ENCODE peak calls at places on chromosomes 2 and 18, in ten cellular contexts. F, B, V, C, A, Z, X, D, S and Y are unnamed samples.

GRCh38 chr2:237682901-237683670 is 55.7 kb downstream of the LRRFIP1 start:
- DNase-seq in X (no peak), C (no peak), S (no peak), V (no peak), D (no peak), F (no peak), B (no peak), Z (no peak), A (peak), Y (no peak)

GRCh38 chr2:148058641-148059040 is 37.8 kb downstream of the MBD5 start:
- DNase-seq in D (no peak), F (no peak), V (no peak), C (no peak), X (peak), Z (no peak), B (no peak), S (peak), A (no peak), Y (no peak)

GRCh38 chr2:43220982-43221659 is 5.3 kb downstream of the ZFP36L2 start:
- DNase-seq in F (peak), Z (no peak), S (peak), V (peak), X (peak), D (no peak), A (peak), B (peak), C (no peak), Y (peak)

GRCh38 chr2:46179037-46179621 is 118.1 kb upstream of the EPAS1 start:
- DNase-seq in X (peak), B (peak), V (no peak), D (peak), A (no peak), F (no peak), S (peak), C (no peak), Z (peak), Y (peak)

GRCh38 chr2:108820439-108820838 is 33.9 kb downstream of the CCDC138 start:
- DNase-seq in Z (no peak), V (no peak), S (no peak), F (no peak), C (no peak), A (no peak), B (no peak), X (no peak), D (no peak), Y (no peak)

GRCh38 chr2:200944467-200945394 is 18.7 kb downstream of the ORC2 start:
- DNase-seq in C (no peak), V (no peak), B (peak), Z (peak), F (no peak), X (peak), A (peak), D (peak), S (peak), Y (no peak)

GRCh38 chr2:81084101-81084500 is 779.5 kb upstream of the LRRTM1 start:
- DNase-seq in Z (no peak), S (no peak), A (no peak), V (no peak), C (no peak), D (no peak), B (no peak), X (no peak), F (no peak), Y (no peak)

GRCh38 chr18:62499263-62499650 is 23.6 kb upstream of the ZCCHC2 start:
- DNase-seq in B (no peak), F (no peak), X (no peak), S (no peak), C (no peak), D (no peak), V (no peak), Z (no peak), A (no peak), Y (no peak)

GRCh38 chr2:145007673-145008263 is 487.8 kb upstream of the ZEB2 start:
- DNase-seq in S (peak), X (no peak), C (no peak), Z (no peak), F (no peak), D (peak), A (no peak), V (no peak), B (peak), Y (peak)

GRCh38 chr2:120480346-120480902 is 134.5 kb downstream of the INHBB start:
- DNase-seq in V (no peak), D (no peak), F (no peak), A (no peak), B (no peak), C (no peak), S (no peak), Z (no peak), X (no peak), Y (no peak)

GRCh38 chr2:226184940-226185575 is 614.6 kb downstream of the IRS1 start:
- DNase-seq in X (peak), B (peak), D (no peak), S (no peak), F (no peak), V (no peak), C (no peak), A (no peak), Z (no peak), Y (no peak)

GRCh38 chr2:234081970-234082822 is 31.7 kb downstream of the SPP2 start:
- DNase-seq in F (no peak), D (no peak), B (no peak), Z (no peak), X (no peak), S (no peak), C (peak), A (peak), V (no peak), Y (no peak)

GRCh38 chr2:184765048-184765881 is 166.9 kb downstream of the ZNF804A start:
- DNase-seq in D (no peak), X (no peak), C (no peak), F (no peak), S (no peak), V (peak), B (peak), Z (no peak), A (no peak), Y (no peak)

GRCh38 chr18:59717291-59717690 is 20.1 kb upstream of the CCBE1 start:
- DNase-seq in B (no peak), V (no peak), C (no peak), D (no peak), S (no peak), F (no peak), X (no peak), Z (no peak), A (no peak), Y (no peak)

GRCh38 chr2:43473767-43474166 is 122.1 kb downstream of the THADA start:
- DNase-seq in A (no peak), F (no peak), B (no peak), Z (no peak), C (no peak), V (no peak), X (no peak), S (no peak), D (no peak), Y (no peak)

GRCh38 chr18:12657849-12658829 is at the start of gene SPIRE1:
- DNase-seq in B (peak), D (peak), Z (peak), X (peak), A (peak), V (peak), S (peak), C (peak), F (peak), Y (peak)

GRCh38 chr2:146734042-146734715 is 1110.7 kb upstream of the ACVR2A start:
- DNase-seq in V (peak), Z (no peak), B (peak), C (peak), D (peak), S (peak), F (no peak), A (peak), X (peak), Y (no peak)

GRCh38 chr18:68447286-68447685 is 267.6 kb downstream of the TMX3 start:
- DNase-seq in Z (no peak), F (no peak), D (peak), A (no peak), V (no peak), X (no peak), S (no peak), C (no peak), B (no peak), Y (no peak)

GRCh38 chr2:237669628-237670351 is 42.4 kb downstream of the LRRFIP1 start:
- DNase-seq in V (no peak), X (peak), C (peak), Z (no peak), F (peak), S (peak), B (peak), A (no peak), D (no peak), Y (peak)

GRCh38 chr2:172735646-172736418 is at the start of gene RAPGEF4:
- DNase-seq in C (peak), V (no peak), X (no peak), S (peak), B (no peak), D (no peak), Z (no peak), A (peak), F (peak), Y (no peak)